ENCODE peak calls at places on chromosomes 1 and 21, in seven cellular contexts. One of them, this sample, is unnamed.
A peak's percentile ranks its signal among the peaks of the same experiment; 100 is the strongest.

GRCh38 chr1:19477284-19478240 is 7.8 kb downstream of the CAPZB start:
- DNase-seq in Peyer's patch: peak; percentile 76
- DNase-seq in IMR-90: no peak
- DNase-seq in adipocyte: no peak
- DNase-seq in heart left ventricle: peak; percentile 47
- DNase-seq in HCT116: no peak
- DNase-seq in neuronal stem cell: no peak
- DNase-seq in this sample: no peak

GRCh38 chr1:225677350-225678124 is 24.6 kb upstream of the ENAH start:
- DNase-seq in neuronal stem cell: no peak
- DNase-seq in IMR-90: no peak
- DNase-seq in HCT116: no peak
- DNase-seq in adipocyte: no peak
- DNase-seq in heart left ventricle: peak; percentile 32
- DNase-seq in Peyer's patch: no peak
- DNase-seq in this sample: no peak

GRCh38 chr1:165726169-165726568 is 27.8 kb upstream of the ALDH9A1 start:
- DNase-seq in HCT116: no peak
- DNase-seq in Peyer's patch: no peak
- DNase-seq in heart left ventricle: no peak
- DNase-seq in IMR-90: no peak
- DNase-seq in neuronal stem cell: no peak
- DNase-seq in adipocyte: no peak
- DNase-seq in this sample: no peak

GRCh38 chr1:155026154-155026553 is 7.4 kb downstream of the DCST2 start:
- DNase-seq in HCT116: no peak
- DNase-seq in adipocyte: no peak
- DNase-seq in Peyer's patch: no peak
- DNase-seq in neuronal stem cell: no peak
- DNase-seq in IMR-90: no peak
- DNase-seq in heart left ventricle: no peak
- DNase-seq in this sample: no peak

GRCh38 chr1:205576011-205576410 is 55.8 kb downstream of the ELK4 start:
- DNase-seq in neuronal stem cell: no peak
- DNase-seq in heart left ventricle: no peak
- DNase-seq in adipocyte: no peak
- DNase-seq in Peyer's patch: peak; percentile 6
- DNase-seq in IMR-90: no peak
- DNase-seq in HCT116: no peak
- DNase-seq in this sample: no peak

GRCh38 chr21:35461700-35462099 is 412.6 kb upstream of the RUNX1 start:
- DNase-seq in adipocyte: no peak
- DNase-seq in neuronal stem cell: no peak
- DNase-seq in Peyer's patch: no peak
- DNase-seq in HCT116: no peak
- DNase-seq in IMR-90: no peak
- DNase-seq in heart left ventricle: no peak
- DNase-seq in this sample: no peak

GRCh38 chr1:92194516-92194915 is 23.2 kb upstream of the C1orf146 start:
- DNase-seq in IMR-90: peak; percentile 40
- DNase-seq in HCT116: no peak
- DNase-seq in Peyer's patch: no peak
- DNase-seq in neuronal stem cell: no peak
- DNase-seq in heart left ventricle: no peak
- DNase-seq in adipocyte: no peak
- DNase-seq in this sample: no peak

GRCh38 chr21:38811257-38811656 is 5.5 kb downstream of the ETS2 start:
- DNase-seq in adipocyte: peak; percentile 88
- DNase-seq in IMR-90: peak; percentile 95
- DNase-seq in Peyer's patch: no peak
- DNase-seq in HCT116: no peak
- DNase-seq in neuronal stem cell: no peak
- DNase-seq in heart left ventricle: no peak
- DNase-seq in this sample: no peak

GRCh38 chr21:37783016-37783415 is 133.2 kb downstream of the KCNJ6 start:
- DNase-seq in neuronal stem cell: no peak
- DNase-seq in heart left ventricle: no peak
- DNase-seq in IMR-90: peak; percentile 35
- DNase-seq in Peyer's patch: no peak
- DNase-seq in HCT116: no peak
- DNase-seq in adipocyte: no peak
- DNase-seq in this sample: no peak

GRCh38 chr1:1085171-1085841 is 11.2 kb upstream of the RNF223 start:
- DNase-seq in neuronal stem cell: no peak
- DNase-seq in Peyer's patch: peak; percentile 10
- DNase-seq in heart left ventricle: no peak
- DNase-seq in adipocyte: no peak
- DNase-seq in IMR-90: no peak
- DNase-seq in HCT116: no peak
- DNase-seq in this sample: no peak

GRCh38 chr1:94048413-94049164 is 72.4 kb downstream of the ABCA4 start:
- DNase-seq in heart left ventricle: no peak
- DNase-seq in Peyer's patch: no peak
- DNase-seq in adipocyte: no peak
- DNase-seq in HCT116: no peak
- DNase-seq in neuronal stem cell: no peak
- DNase-seq in IMR-90: no peak
- DNase-seq in this sample: peak; percentile 62

GRCh38 chr21:26777166-26777565 is 68.0 kb downstream of the ADAMTS1 start:
- DNase-seq in heart left ventricle: no peak
- DNase-seq in neuronal stem cell: no peak
- DNase-seq in Peyer's patch: no peak
- DNase-seq in HCT116: no peak
- DNase-seq in adipocyte: no peak
- DNase-seq in IMR-90: peak; percentile 31
- DNase-seq in this sample: no peak

GRCh38 chr1:213041443-213041842 is 9.6 kb upstream of the RPS6KC1 start:
- DNase-seq in adipocyte: peak; percentile 29
- DNase-seq in IMR-90: peak; percentile 77
- DNase-seq in HCT116: no peak
- DNase-seq in neuronal stem cell: no peak
- DNase-seq in heart left ventricle: no peak
- DNase-seq in Peyer's patch: no peak
- DNase-seq in this sample: no peak

GRCh38 chr1:212138441-212138840 is 102.9 kb downstream of the DTL start:
- DNase-seq in Peyer's patch: no peak
- DNase-seq in HCT116: no peak
- DNase-seq in IMR-90: no peak
- DNase-seq in neuronal stem cell: no peak
- DNase-seq in adipocyte: no peak
- DNase-seq in heart left ventricle: no peak
- DNase-seq in this sample: no peak

GRCh38 chr1:160375788-160376524 is 9.1 kb downstream of the NHLH1 start:
- DNase-seq in Peyer's patch: no peak
- DNase-seq in heart left ventricle: no peak
- DNase-seq in IMR-90: no peak
- DNase-seq in neuronal stem cell: peak; percentile 54
- DNase-seq in adipocyte: no peak
- DNase-seq in HCT116: no peak
- DNase-seq in this sample: no peak
- H3K4me3 ChIP-seq in Peyer's patch: no peak overlapping the region
- H3K4me3 ChIP-seq in heart left ventricle: no peak overlapping the region
- H3K4me3 ChIP-seq in IMR-90: no peak overlapping the region
- H3K4me3 ChIP-seq in neuronal stem cell: no peak overlapping the region
- H3K4me3 ChIP-seq in adipocyte: no peak overlapping the region
- H3K4me3 ChIP-seq in HCT116: no peak overlapping the region
- H3K4me3 ChIP-seq in this sample: no peak overlapping the region

DNA sequence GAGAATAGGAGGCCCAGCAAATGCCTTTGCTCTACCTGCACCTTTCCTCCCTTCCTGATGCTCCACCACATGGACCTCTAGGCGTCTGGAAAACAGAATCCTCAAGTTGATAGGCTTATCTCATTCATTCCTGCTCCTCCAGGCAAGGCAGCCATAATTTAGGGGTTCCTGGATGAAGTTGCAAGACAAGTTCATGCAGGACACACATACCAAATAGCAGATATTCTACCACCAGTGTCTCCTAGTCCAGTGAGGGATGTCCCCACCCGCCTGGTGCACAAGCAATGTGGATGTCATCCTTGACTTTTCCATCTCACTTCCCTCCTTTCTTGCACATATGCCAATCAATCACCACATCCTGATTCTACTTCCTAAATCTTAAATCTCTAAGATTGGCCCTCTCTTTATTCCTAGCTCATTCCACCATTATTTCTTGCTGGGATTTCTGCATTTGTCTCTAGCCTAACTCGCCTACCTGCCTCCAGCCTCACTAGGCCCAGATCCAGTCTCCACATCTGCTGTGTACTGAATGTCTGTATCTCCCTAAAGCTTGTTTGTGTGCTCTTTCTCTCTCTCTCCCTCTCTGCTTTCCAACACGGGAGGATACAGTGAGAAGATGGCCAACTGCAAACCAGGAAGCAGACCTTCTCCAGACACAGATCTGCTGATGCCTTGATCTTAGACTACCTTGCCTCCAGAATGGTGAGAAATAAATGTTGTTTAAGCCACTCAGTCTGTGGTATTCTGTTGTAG is 40.5 kb downstream of the CD34 start:
- DNase-seq in Peyer's patch: no peak
- DNase-seq in adipocyte: no peak
- DNase-seq in heart left ventricle: no peak
- DNase-seq in IMR-90: no peak
- DNase-seq in HCT116: no peak
- DNase-seq in neuronal stem cell: no peak
- DNase-seq in this sample: no peak
- H3K4me1 ChIP-seq in Peyer's patch: peaks cover 40% of the 10 kb centered on the region
- H3K4me1 ChIP-seq in adipocyte: peaks cover 8% of the 10 kb centered on the region
- H3K4me1 ChIP-seq in heart left ventricle: peaks cover 8% of the 10 kb centered on the region
- H3K4me1 ChIP-seq in IMR-90: peaks cover 12% of the 10 kb centered on the region
- H3K4me1 ChIP-seq in HCT116: peaks cover 18% of the 10 kb centered on the region
- H3K4me1 ChIP-seq in neuronal stem cell: no peaks in the 10 kb centered on the region
- H3K4me1 ChIP-seq in this sample: peaks cover 56% of the 10 kb centered on the region

GRCh38 chr21:36690637-36691538 is 8.0 kb upstream of the SIM2 start:
- DNase-seq in heart left ventricle: no peak
- DNase-seq in IMR-90: peak; percentile 28
- DNase-seq in adipocyte: no peak
- DNase-seq in HCT116: no peak
- DNase-seq in Peyer's patch: no peak
- DNase-seq in neuronal stem cell: no peak
- DNase-seq in this sample: no peak

GRCh38 chr21:36686955-36687354 is 12.0 kb upstream of the SIM2 start:
- DNase-seq in IMR-90: no peak
- DNase-seq in adipocyte: no peak
- DNase-seq in neuronal stem cell: no peak
- DNase-seq in Peyer's patch: no peak
- DNase-seq in heart left ventricle: no peak
- DNase-seq in HCT116: no peak
- DNase-seq in this sample: no peak

GRCh38 chr21:36691539-36692124 is 7.3 kb upstream of the SIM2 start:
- DNase-seq in neuronal stem cell: no peak
- DNase-seq in IMR-90: peak; percentile 15
- DNase-seq in HCT116: no peak
- DNase-seq in heart left ventricle: no peak
- DNase-seq in adipocyte: no peak
- DNase-seq in Peyer's patch: no peak
- DNase-seq in this sample: no peak

GRCh38 chr21:36688324-36688723 is 10.6 kb upstream of the SIM2 start:
- DNase-seq in IMR-90: no peak
- DNase-seq in heart left ventricle: peak; percentile 55
- DNase-seq in adipocyte: no peak
- DNase-seq in neuronal stem cell: no peak
- DNase-seq in Peyer's patch: no peak
- DNase-seq in HCT116: no peak
- DNase-seq in this sample: no peak

DNA sequence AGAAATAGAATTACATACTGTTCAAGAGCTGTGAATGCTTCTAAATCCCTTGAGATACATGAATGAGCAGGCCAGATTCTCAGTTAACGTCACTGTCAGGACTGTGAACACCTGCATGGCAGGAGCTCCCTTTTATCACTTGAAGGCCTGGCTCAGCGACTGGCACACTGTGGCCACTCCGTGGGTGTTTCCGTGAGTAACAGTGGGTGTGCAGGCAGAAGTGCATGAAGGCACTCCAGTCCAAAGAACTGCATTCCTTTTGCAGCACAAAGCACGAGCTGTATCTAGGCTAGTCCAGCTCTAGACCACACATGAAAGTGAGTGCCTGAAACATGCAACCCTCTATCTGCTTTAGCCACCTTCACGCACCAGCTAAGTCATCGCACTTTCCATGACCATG is 9.6 kb upstream of the SIM2 start:
- DNase-seq in IMR-90: no peak
- DNase-seq in Peyer's patch: no peak
- DNase-seq in neuronal stem cell: no peak
- DNase-seq in heart left ventricle: no peak
- DNase-seq in adipocyte: no peak
- DNase-seq in HCT116: no peak
- DNase-seq in this sample: no peak
- H3K27me3 ChIP-seq in IMR-90: peaks cover 77% of the 10 kb centered on the region
- H3K27me3 ChIP-seq in Peyer's patch: peaks cover 33% of the 10 kb centered on the region
- H3K27me3 ChIP-seq in neuronal stem cell: peaks cover 17% of the 10 kb centered on the region
- H3K27me3 ChIP-seq in heart left ventricle: peaks cover 80% of the 10 kb centered on the region
- H3K27me3 ChIP-seq in adipocyte: peaks cover 56% of the 10 kb centered on the region
- H3K27me3 ChIP-seq in HCT116: no peaks in the 10 kb centered on the region
- H3K27me3 ChIP-seq in this sample: peaks cover 96% of the 10 kb centered on the region

GRCh38 chr1:201022178-201022823 is 1.2 kb downstream of the KIF21B start:
- DNase-seq in HCT116: no peak
- DNase-seq in neuronal stem cell: no peak
- DNase-seq in IMR-90: no peak
- DNase-seq in heart left ventricle: no peak
- DNase-seq in Peyer's patch: no peak
- DNase-seq in adipocyte: no peak
- DNase-seq in this sample: no peak

GRCh38 chr1:201023517-201023902 is at the start of gene KIF21B:
- DNase-seq in HCT116: no peak
- DNase-seq in adipocyte: peak; percentile 62
- DNase-seq in IMR-90: no peak
- DNase-seq in neuronal stem cell: peak; percentile 87
- DNase-seq in Peyer's patch: peak; percentile 93
- DNase-seq in heart left ventricle: peak; percentile 86
- DNase-seq in this sample: peak; percentile 75

GRCh38 chr1:201021333-201022177 is 2.0 kb downstream of the KIF21B start:
- DNase-seq in heart left ventricle: no peak
- DNase-seq in neuronal stem cell: no peak
- DNase-seq in Peyer's patch: peak; percentile 33
- DNase-seq in adipocyte: no peak
- DNase-seq in IMR-90: no peak
- DNase-seq in HCT116: no peak
- DNase-seq in this sample: no peak

GRCh38 chr1:201024251-201024998 is 911 bp upstream of the KIF21B start:
- DNase-seq in heart left ventricle: no peak
- DNase-seq in Peyer's patch: no peak
- DNase-seq in neuronal stem cell: no peak
- DNase-seq in IMR-90: no peak
- DNase-seq in HCT116: no peak
- DNase-seq in adipocyte: no peak
- DNase-seq in this sample: no peak

DNA sequence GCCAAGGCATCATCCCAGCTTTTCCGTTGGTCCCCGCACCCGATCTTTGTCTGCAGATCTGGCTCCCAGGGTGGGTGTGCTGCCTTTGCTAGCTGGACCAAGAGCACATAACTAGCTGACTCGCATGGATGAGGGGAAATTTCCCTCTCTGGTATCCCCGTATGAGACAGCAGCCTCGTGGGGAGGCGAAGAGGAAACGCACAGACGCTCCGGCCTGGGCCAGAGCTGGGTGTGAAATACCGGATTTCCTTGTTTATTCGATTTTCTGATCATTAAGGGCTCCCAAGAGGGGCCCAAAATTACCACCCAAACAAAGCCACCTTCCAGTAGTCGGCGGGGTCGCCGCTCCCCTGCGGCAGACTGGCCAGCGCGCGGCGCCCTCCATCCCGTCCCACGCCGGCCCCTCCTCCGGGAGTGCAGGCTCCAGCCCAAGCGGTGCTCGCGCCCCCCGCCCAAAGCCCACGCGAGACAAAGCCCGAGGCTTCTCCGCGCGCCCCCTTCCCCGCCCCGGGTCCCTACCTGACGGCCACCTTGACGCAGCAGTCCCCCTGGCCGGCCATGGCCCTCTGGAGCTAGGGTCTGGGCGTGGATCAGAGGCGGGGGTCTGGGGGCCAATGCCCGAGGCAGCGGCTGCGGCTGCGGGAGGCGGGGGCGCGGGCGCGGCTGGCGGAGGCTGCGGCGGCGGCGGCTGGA is 544 bp downstream of the KIF21B start:
- DNase-seq in heart left ventricle: no peak
- DNase-seq in IMR-90: no peak
- DNase-seq in Peyer's patch: peak; percentile 43
- DNase-seq in adipocyte: no peak
- DNase-seq in neuronal stem cell: no peak
- DNase-seq in HCT116: no peak
- DNase-seq in this sample: no peak
- H3K4me3 ChIP-seq in heart left ventricle: peak overlapping the region; percentile 43
- H3K4me3 ChIP-seq in IMR-90: peak overlapping the region; percentile 45
- H3K4me3 ChIP-seq in Peyer's patch: peak overlapping the region; percentile 62
- H3K4me3 ChIP-seq in adipocyte: peak overlapping the region; percentile 58
- H3K4me3 ChIP-seq in neuronal stem cell: peak overlapping the region; percentile 84
- H3K4me3 ChIP-seq in HCT116: peak overlapping the region; percentile 58
- H3K4me3 ChIP-seq in this sample: peak overlapping the region; percentile 69

This sample was measured in heart right ventricle.